ENCODE peak calls at places on chromosomes 13 and 19, in seven cellular contexts. P, U, T, N, E, K and G are unnamed samples.

GRCh38 chr13:20294497-20294896 is 62.4 kb upstream of the GJB6 start:
- DNase-seq in P (no peak), U (peak; percentile 65), T (no peak), N (no peak), E (no peak), K (no peak), G (no peak)

GRCh38 chr13:26457212-26457611 is 100.3 kb upstream of the WASF3 start:
- DNase-seq in P (no peak), U (no peak), T (no peak), N (no peak), E (no peak), K (no peak), G (no peak)

GRCh38 chr19:38323276-38323675 is 3.6 kb downstream of the KCNK6 start:
- DNase-seq in P (no peak), U (no peak), T (no peak), N (no peak), E (no peak), K (no peak), G (no peak)

GRCh38 chr13:114043421-114044053 is 69.7 kb upstream of the C13orf46 start:
- DNase-seq in P (peak; percentile 41), U (peak; percentile 89), T (peak; percentile 77), N (peak; percentile 91), E (no peak), K (peak; percentile 71), G (peak; percentile 66)

GRCh38 chr19:46955114-46955812 is 64.4 kb upstream of the NPAS1 start:
- DNase-seq in P (no peak), U (no peak), T (no peak), N (peak; percentile 69), E (no peak), K (no peak), G (no peak)

GRCh38 chr19:30536975-30537374 is 164.8 kb downstream of the ZNF536 start:
- DNase-seq in P (no peak), U (no peak), T (no peak), N (no peak), E (no peak), K (no peak), G (no peak)

GRCh38 chr13:87147076-87147475 is 524.1 kb upstream of the SLITRK5 start:
- DNase-seq in P (no peak), U (no peak), T (no peak), N (peak; percentile 67), E (no peak), K (no peak), G (no peak)

GRCh38 chr19:47376589-47377144 is 27.6 kb downstream of the DHX34 start:
- DNase-seq in P (peak; percentile 34), U (no peak), T (no peak), N (no peak), E (no peak), K (no peak), G (no peak)

GRCh38 chr13:71339010-71339409 is 528.0 kb downstream of the DACH1 start:
- DNase-seq in P (no peak), U (no peak), T (no peak), N (no peak), E (no peak), K (no peak), G (no peak)

GRCh38 chr19:7494416-7495098 is 5.7 kb upstream of the PEX11G start:
- DNase-seq in P (peak; percentile 85), U (no peak), T (no peak), N (peak; percentile 31), E (no peak), K (peak; percentile 48), G (peak; percentile 38)

GRCh38 chr13:66424417-66424816 is 805.7 kb downstream of the PCDH9 start:
- DNase-seq in P (no peak), U (no peak), T (no peak), N (peak; percentile 78), E (no peak), K (no peak), G (no peak)

GRCh38 chr13:110875243-110875642 is 39.6 kb downstream of the ANKRD10 start:
- DNase-seq in P (no peak), U (no peak), T (no peak), N (no peak), E (no peak), K (no peak), G (no peak)

GRCh38 chr13:106311004-106311403 is 224.5 kb downstream of the EFNB2 start:
- DNase-seq in P (no peak), U (no peak), T (no peak), N (no peak), E (no peak), K (no peak), G (no peak)

GRCh38 chr19:16355293-16356043 is 30.8 kb downstream of the KLF2 start:
- DNase-seq in P (no peak), U (no peak), T (peak; percentile 84), N (peak; percentile 19), E (no peak), K (peak; percentile 46), G (peak; percentile 51)

GRCh38 chr19:38062959-38063786 is 156.2 kb downstream of the SIPA1L3 start:
- DNase-seq in P (peak; percentile 34), U (no peak), T (peak; percentile 75), N (peak; percentile 43), E (no peak), K (no peak), G (no peak)

GRCh38 chr19:11435833-11436313 is 438 bp downstream of the PRKCSH start:
- DNase-seq in P (no peak), U (no peak), T (no peak), N (peak; percentile 31), E (no peak), K (no peak), G (no peak)

GRCh38 chr19:17719730-17720486 is 628 bp downstream of the MAP1S start:
- DNase-seq in P (peak; percentile 79), U (peak; percentile 63), T (peak; percentile 82), N (no peak), E (no peak), K (no peak), G (no peak)

GRCh38 chr13:83798731-83799130 is 83.5 kb downstream of the SLITRK1 start:
- DNase-seq in P (no peak), U (no peak), T (no peak), N (peak; percentile 45), E (no peak), K (no peak), G (no peak)

GRCh38 chr13:25874907-25875306 is 176.9 kb downstream of the SHISA2 start:
- DNase-seq in P (no peak), U (no peak), T (no peak), N (no peak), E (no peak), K (no peak), G (no peak)

GRCh38 chr13:83414393-83414792 is 467.9 kb downstream of the SLITRK1 start:
- DNase-seq in P (no peak), U (no peak), T (no peak), N (peak; percentile 2), E (no peak), K (no peak), G (no peak)

GRCh38 chr19:1073063-1073955 is 6.3 kb downstream of the ARHGAP45 start:
- DNase-seq in P (no peak), U (no peak), T (peak; percentile 80), N (no peak), E (peak; percentile 42), K (no peak), G (no peak)

GRCh38 chr13:113862191-113862765 is 1.6 kb downstream of the GAS6 start:
- DNase-seq in P (no peak), U (peak; percentile 59), T (peak; percentile 66), N (no peak), E (peak; percentile 59), K (no peak), G (peak; percentile 11)

GRCh38 chr19:30666301-30666803 is 294.2 kb downstream of the ZNF536 start:
- DNase-seq in P (peak; percentile 67), U (peak; percentile 92), T (no peak), N (no peak), E (no peak), K (no peak), G (peak; percentile 27)

GRCh38 chr19:58514564-58515020 is 2.8 kb upstream of the SLC27A5 start:
- DNase-seq in P (no peak), U (no peak), T (no peak), N (no peak), E (no peak), K (no peak), G (no peak)

GRCh38 chr19:28213476-28214082 is 999.4 kb downstream of the UQCRFS1 start:
- DNase-seq in P (no peak), U (no peak), T (no peak), N (peak; percentile 80), E (no peak), K (no peak), G (no peak)

GRCh38 chr19:22052644-22053013 is 345 bp downstream of the ZNF257 start:
- DNase-seq in P (peak; percentile 14), U (no peak), T (peak; percentile 70), N (no peak), E (no peak), K (no peak), G (no peak)

GRCh38 chr19:31470952-31471351 is 121.7 kb upstream of the TSHZ3 start:
- DNase-seq in P (no peak), U (no peak), T (no peak), N (no peak), E (no peak), K (no peak), G (no peak)

GRCh38 chr19:43826787-43827754 is at the start of gene ZNF283:
- DNase-seq in P (peak; percentile 92), U (peak; percentile 98), T (peak; percentile 81), N (peak; percentile 90), E (peak; percentile 90), K (peak; percentile 91), G (peak; percentile 87)
- H3K4me3 ChIP-seq in P (peak within 1 kb of the TSS; percentile 50), U (peak within 1 kb of the TSS; percentile 84), T (peak within 1 kb of the TSS; percentile 70), N (peak within 1 kb of the TSS; percentile 78), E (peak within 1 kb of the TSS; percentile 40), K (peak within 1 kb of the TSS; percentile 77), G (peak within 1 kb of the TSS; percentile 69)

GRCh38 chr13:41605319-41606285 is 148.3 kb downstream of the RGCC start:
- DNase-seq in P (no peak), U (no peak), T (no peak), N (peak; percentile 12), E (no peak), K (no peak), G (no peak)
- TF ChIP-seq CTCF in P (no peak), U (peak; percentile 53), T (no peak), N (no peak), E (no peak), K (no peak), G (no peak)

DNA sequence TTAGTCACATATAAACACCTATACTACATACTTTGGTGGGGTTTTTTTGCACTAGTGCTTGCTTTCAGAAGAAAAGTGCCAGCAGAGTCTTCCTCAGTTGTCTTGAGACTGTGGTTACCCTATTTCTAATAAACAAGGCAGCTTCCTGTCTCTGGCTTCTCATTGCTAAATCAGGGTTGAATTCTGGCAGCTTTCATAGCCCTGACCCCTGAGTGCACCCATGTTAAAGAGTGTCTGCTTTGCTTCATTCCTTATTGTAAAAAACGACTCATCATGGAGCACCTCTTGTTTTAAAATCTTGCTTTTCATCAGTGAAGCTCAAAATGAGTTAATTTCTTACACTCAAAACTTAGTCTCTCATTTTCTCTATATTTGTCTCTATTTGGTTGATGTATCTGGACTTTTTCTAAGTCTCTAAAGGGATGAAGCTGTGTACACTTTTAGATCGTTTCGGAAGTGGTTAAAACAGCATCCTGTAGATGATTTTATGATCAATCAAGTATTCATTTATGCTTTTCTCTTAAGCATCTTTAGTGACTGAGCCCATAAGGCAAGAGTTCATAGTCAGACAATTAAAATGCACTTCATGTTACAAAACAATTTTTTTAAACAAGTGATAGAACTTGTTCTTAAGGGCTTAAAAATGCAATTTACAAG is 72.1 kb downstream of the KLF12 start:
- DNase-seq in P (no peak), U (no peak), T (no peak), N (peak; percentile 63), E (no peak), K (no peak), G (no peak)
- H3K27ac ChIP-seq in P (no peak overlapping the region), U (no peak overlapping the region), T (peak overlapping the region; percentile 12), N (no peak overlapping the region), E (no peak overlapping the region), K (peak overlapping the region; percentile 89), G (peak overlapping the region; percentile 56)

GRCh38 chr13:46795321-46795720 is 1.6 kb downstream of the ESD start:
- DNase-seq in P (no peak), U (no peak), T (no peak), N (peak; percentile 40), E (no peak), K (no peak), G (no peak)
- H3K4me3 ChIP-seq in P (no peak overlapping the region), U (no peak overlapping the region), T (peak overlapping the region; percentile 93), N (no peak overlapping the region), E (no peak overlapping the region), K (peak overlapping the region; percentile 90), G (peak overlapping the region; percentile 95)